ENCODE peak calls at places on chromosomes 3 and 15, in seven cellular contexts. F is cardiac muscle cell; S is heart right ventricle; E is RWPE2; T is SJSA1; K is CD8-positive, alpha-beta memory T cell; R is upper lobe of right lung. L is an unnamed sample.
A peak's percentile ranks its signal among the peaks of the same experiment; 100 is the strongest.

GRCh38 chr3:161221881-161222600 is 930 bp downstream of the NMD3 start:
- DNase-seq in T (no peak), E (no peak), S (no peak), K (no peak), R (no peak), F (peak; percentile 46), L (no peak)

GRCh38 chr3:136778865-136779264 is 26.7 kb upstream of the STAG1 start:
- DNase-seq in F (peak; percentile 29), S (no peak), E (no peak), R (peak; percentile 68), K (no peak), T (peak; percentile 11), L (no peak)

GRCh38 chr3:117104792-117105191 is 395.2 kb downstream of the TUSC7 start:
- DNase-seq in E (no peak), R (no peak), S (no peak), F (no peak), T (no peak), K (no peak), L (no peak)

GRCh38 chr3:155270063-155270462 is 23.4 kb downstream of the STRIT1 start:
- DNase-seq in S (no peak), K (no peak), E (no peak), F (no peak), T (no peak), R (no peak), L (no peak)

GRCh38 chr15:36008719-36009118 is 462.8 kb upstream of the DPH6 start:
- DNase-seq in F (no peak), S (no peak), E (no peak), K (no peak), T (no peak), R (no peak), L (no peak)

GRCh38 chr3:157274644-157275137 is 114.7 kb upstream of the CCNL1 start:
- DNase-seq in T (no peak), S (no peak), K (no peak), E (no peak), R (no peak), F (no peak), L (no peak)

GRCh38 chr3:97994328-97994945 is 22.2 kb upstream of the RIOX2 start:
- DNase-seq in F (no peak), T (no peak), E (no peak), S (no peak), K (no peak), R (no peak), L (no peak)

GRCh38 chr3:177251756-177252155 is 54.5 kb upstream of the TBL1XR1 start:
- DNase-seq in T (no peak), E (no peak), F (no peak), R (no peak), S (no peak), K (no peak), L (no peak)

GRCh38 chr3:187936676-187937075 is 191.4 kb upstream of the BCL6 start:
- DNase-seq in T (no peak), S (no peak), E (no peak), R (no peak), K (no peak), F (no peak), L (no peak)

GRCh38 chr15:69074011-69074842 is 59.7 kb downstream of the NOX5 start:
- DNase-seq in F (peak; percentile 78), K (no peak), R (peak; percentile 80), T (peak; percentile 67), E (peak; percentile 78), S (peak; percentile 69), L (peak; percentile 83)

GRCh38 chr3:129688310-129688895 is 81.9 kb upstream of the PLXND1 start:
- DNase-seq in T (peak; percentile 31), S (peak; percentile 75), K (no peak), F (peak; percentile 75), R (no peak), E (no peak), L (peak; percentile 28)

GRCh38 chr3:101635954-101636798 is 40.8 kb downstream of the ZBTB11 start:
- DNase-seq in T (peak; percentile 43), E (no peak), F (peak; percentile 60), S (peak; percentile 55), R (peak; percentile 67), K (peak; percentile 51), L (peak; percentile 54)

GRCh38 chr15:35557544-35557943 is 11.6 kb upstream of the DPH6 start:
- DNase-seq in F (peak; percentile 54), T (peak; percentile 76), K (no peak), S (no peak), E (no peak), R (no peak), L (no peak)

DNA sequence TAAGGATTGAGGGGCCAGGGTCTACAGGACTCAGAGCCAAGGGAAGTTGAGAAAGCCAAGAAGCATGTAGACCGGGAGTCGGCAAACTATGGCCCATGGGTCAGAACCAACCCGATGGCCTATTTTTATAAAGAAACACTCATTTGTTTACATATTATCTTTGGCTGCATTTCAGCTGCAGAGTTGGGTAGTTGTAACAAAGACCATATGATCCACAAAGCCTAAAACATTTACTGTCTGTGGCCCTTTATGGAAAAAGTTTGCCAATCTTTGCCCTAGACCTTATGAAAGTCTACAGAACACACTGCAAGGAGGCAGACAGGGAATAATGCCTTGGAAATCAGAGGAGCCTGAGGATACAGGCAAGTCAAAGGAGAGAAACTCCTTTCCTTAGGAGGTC is 63.2 kb upstream of the MNS1 start:
- DNase-seq in F (no peak), R (no peak), S (no peak), T (no peak), K (no peak), E (no peak), L (no peak)
- H3K4me3 ChIP-seq in F (no peak overlapping the region), R (no peak overlapping the region), S (no peak overlapping the region), T (no peak overlapping the region), K (no peak overlapping the region), E (no peak overlapping the region), L (no peak overlapping the region)

DNA sequence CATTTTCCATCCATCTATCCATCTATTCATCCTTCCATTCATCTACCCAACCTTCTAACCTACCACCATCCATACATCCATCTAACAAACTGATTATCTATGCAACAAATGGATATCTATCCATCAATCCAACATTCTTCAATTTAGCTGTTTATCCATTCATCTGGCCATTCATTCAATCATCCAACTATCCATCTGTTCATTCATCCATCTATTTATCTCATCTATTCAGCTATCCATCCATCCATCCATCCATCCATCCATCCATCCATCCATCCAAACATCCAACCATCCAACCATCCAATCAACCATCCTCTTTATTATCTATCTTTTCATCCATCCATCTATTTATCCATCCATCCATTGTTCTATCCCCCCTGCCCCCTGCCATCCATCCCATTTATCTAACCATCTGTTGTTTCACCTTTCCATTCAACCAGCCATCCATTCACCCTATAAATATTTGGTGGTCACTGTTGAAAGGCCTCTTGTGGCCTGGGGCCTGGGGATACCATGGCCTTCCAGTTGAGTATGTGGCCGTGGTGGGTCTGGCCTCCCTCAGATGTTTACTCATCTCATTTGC is 44.7 kb downstream of the SLC6A6 start:
- DNase-seq in F (no peak), R (no peak), S (no peak), T (no peak), K (no peak), E (no peak), L (no peak)
- H3K36me3 ChIP-seq in F (peaks cover 10% of the 10 kb centered on the region), R (peaks cover 63% of the 10 kb centered on the region), S (peaks cover 31% of the 10 kb centered on the region), T (peaks cover 83% of the 10 kb centered on the region), K (peaks cover 46% of the 10 kb centered on the region), E (peaks cover 13% of the 10 kb centered on the region), L (peaks cover 45% of the 10 kb centered on the region)

GRCh38 chr3:84125201-84125721 is 833.5 kb upstream of the CADM2 start:
- DNase-seq in K (no peak), S (no peak), R (no peak), F (no peak), E (no peak), T (no peak), L (no peak)
- H3K4me3 ChIP-seq in K (no peak overlapping the region), S (no peak overlapping the region), R (no peak overlapping the region), F (no peak overlapping the region), E (no peak overlapping the region), T (no peak overlapping the region), L (no peak overlapping the region)

GRCh38 chr3:71243230-71243629 is 340.3 kb downstream of the FOXP1 start:
- DNase-seq in T (no peak), S (no peak), E (no peak), R (no peak), K (no peak), F (peak; percentile 31), L (no peak)
- H3K36me3 ChIP-seq in T (no peaks in the 10 kb centered on the region), S (no peaks in the 10 kb centered on the region), E (no peaks in the 10 kb centered on the region), R (no peaks in the 10 kb centered on the region), K (no peaks in the 10 kb centered on the region), F (no peaks in the 10 kb centered on the region), L (no peaks in the 10 kb centered on the region)

L was measured in H7.